ENCODE peak calls at places on chromosome 11, in five cellular contexts. Y is GM12865, S is lower leg skin, N is endodermal cell, Q is fibroblast of mammary gland. J is an unnamed sample.

GRCh38 chr11:70616317-70616716 is 218.0 kb downstream of the CTTN start:
- DNase-seq in Y (no peak), S (no peak), N (no peak), Q (no peak), J (no peak)

GRCh38 chr11:106389096-106389495 is 311.6 kb downstream of the AASDHPPT start:
- DNase-seq in Y (no peak), S (no peak), N (no peak), Q (peak; percentile 77), J (peak; percentile 56)

GRCh38 chr11:128563308-128563707 is 24.1 kb downstream of the ETS1 start:
- DNase-seq in Y (no peak), S (no peak), N (no peak), Q (no peak), J (no peak)

GRCh38 chr11:124837491-124837856 is 27.8 kb upstream of the ROBO3 start:
- DNase-seq in Y (peak; percentile 52), S (no peak), N (peak; percentile 72), Q (peak; percentile 91), J (peak; percentile 93)

GRCh38 chr11:30107899-30108298 is 91.1 kb upstream of the KCNA4 start:
- DNase-seq in Y (no peak), S (no peak), N (no peak), Q (peak; percentile 75), J (peak; percentile 92)

GRCh38 chr11:84855846-84856245 is 771.3 kb downstream of the DLG2 start:
- DNase-seq in Y (no peak), S (no peak), N (no peak), Q (peak; percentile 55), J (peak; percentile 44)

GRCh38 chr11:70048279-70049024 is 29.7 kb upstream of the ANO1 start:
- DNase-seq in Y (no peak), S (no peak), N (peak; percentile 75), Q (no peak), J (no peak)

GRCh38 chr11:3953327-3953726 is 97.9 kb downstream of the STIM1 start:
- DNase-seq in Y (no peak), S (no peak), N (no peak), Q (no peak), J (no peak)

GRCh38 chr11:128903248-128904041 is 12.3 kb downstream of the KCNJ5 start:
- DNase-seq in Y (no peak), S (peak; percentile 59), N (peak; percentile 86), Q (no peak), J (no peak)

GRCh38 chr11:69209936-69210659 is 54.4 kb downstream of the SMIM38 start:
- DNase-seq in Y (peak; percentile 11), S (no peak), N (peak; percentile 29), Q (no peak), J (no peak)

GRCh38 chr11:134332189-134332631 is 422 bp downstream of the GLB1L2 start:
- DNase-seq in Y (no peak), S (no peak), N (peak; percentile 86), Q (no peak), J (no peak)

GRCh38 chr11:118530180-118530682 is 761 bp upstream of the TMEM25 start:
- DNase-seq in Y (no peak), S (no peak), N (no peak), Q (peak; percentile 8), J (peak; percentile 6)

GRCh38 chr11:61290905-61291690 is 4.0 kb downstream of the VWCE start:
- DNase-seq in Y (peak; percentile 26), S (no peak), N (peak; percentile 68), Q (no peak), J (no peak)
- TF ChIP-seq CTCF in Y (peak; percentile 35), S (no peak), N (peak; percentile 61), Q (no peak), J (peak; percentile 1)

GRCh38 chr11:119728226-119728626 is 774 bp downstream of the NECTIN1 start:
- DNase-seq in Y (no peak), S (no peak), N (peak; percentile 73), Q (no peak), J (peak; percentile 8)
- H3K4me3 ChIP-seq in Y (peak overlapping the region; percentile 76), S (peak overlapping the region; percentile 42), N (peak overlapping the region; percentile 93), Q (peak overlapping the region; percentile 61), J (peak overlapping the region; percentile 65)

GRCh38 chr11:978781-979180 is 53.1 kb downstream of the AP2A2 start:
- DNase-seq in Y (no peak), S (no peak), N (no peak), Q (no peak), J (no peak)

GRCh38 chr11:975824-976223 is 50.2 kb downstream of the AP2A2 start:
- DNase-seq in Y (no peak), S (no peak), N (peak; percentile 88), Q (peak; percentile 39), J (peak; percentile 44)

GRCh38 chr11:973237-973636 is 47.6 kb downstream of the AP2A2 start:
- DNase-seq in Y (no peak), S (no peak), N (no peak), Q (no peak), J (no peak)

GRCh38 chr11:978073-978720 is 52.5 kb downstream of the AP2A2 start:
- DNase-seq in Y (no peak), S (no peak), N (no peak), Q (no peak), J (no peak)

GRCh38 chr11:976431-977160 is 50.9 kb downstream of the AP2A2 start:
- DNase-seq in Y (no peak), S (no peak), N (no peak), Q (peak; percentile 71), J (peak; percentile 23)
- TF ChIP-seq CTCF in Y (no peak), S (no peak), N (no peak), Q (peak; percentile 24), J (no peak)

DNA sequence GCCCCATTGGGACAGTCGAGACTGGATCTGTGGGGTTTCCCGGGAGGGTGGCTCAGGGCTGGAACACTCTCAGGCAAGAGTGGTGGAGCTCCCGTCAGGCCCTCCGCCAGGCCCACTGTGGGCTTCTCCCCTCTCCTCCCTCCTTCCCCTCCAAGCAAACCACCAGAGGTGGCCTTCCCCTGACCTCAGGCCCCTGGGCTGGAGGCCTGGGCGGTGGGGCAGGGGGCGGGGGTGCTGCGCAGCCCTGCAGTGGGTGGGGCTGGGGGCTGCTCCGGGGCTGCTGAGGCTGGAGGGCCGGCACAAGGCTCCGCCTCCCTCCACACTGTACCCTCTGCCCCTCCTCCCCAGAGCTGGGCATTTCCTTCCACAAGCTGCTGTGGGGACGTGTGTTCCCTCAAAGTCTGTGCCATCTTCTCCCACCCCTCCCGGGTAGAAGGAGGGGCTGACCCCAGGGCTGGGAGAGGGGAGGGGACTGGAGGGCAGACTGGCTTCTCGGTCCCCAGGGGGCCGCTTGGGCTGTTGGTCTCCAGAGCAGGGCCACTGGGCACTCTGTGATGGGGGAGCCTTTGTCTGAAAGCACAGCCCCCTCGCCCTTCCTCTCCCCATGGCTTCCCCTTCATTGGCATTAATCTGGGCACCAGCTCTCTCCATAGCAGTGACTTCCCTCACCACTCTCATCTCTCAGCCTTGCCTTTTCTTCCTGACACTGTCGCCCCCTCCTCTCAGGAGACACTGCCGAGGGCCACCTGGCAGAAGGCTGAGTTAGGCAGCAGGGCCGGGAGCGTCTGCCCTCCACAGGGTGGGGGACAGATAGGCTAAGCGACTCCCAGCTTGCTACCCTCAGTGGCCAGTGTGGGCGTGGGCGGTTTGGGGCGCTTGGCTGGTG is 7.1 kb downstream of the RCOR2 start:
- DNase-seq in Y (no peak), S (no peak), N (peak; percentile 78), Q (no peak), J (no peak)
- H3K4me3 ChIP-seq in Y (no peak overlapping the region), S (no peak overlapping the region), N (no peak overlapping the region), Q (no peak overlapping the region), J (no peak overlapping the region)